ENCODE peak calls at places on chromosomes 4 and X, in five cellular contexts. One of them, this sample, is unnamed.

GRCh38 chrX:73965833-73966232 is 338.1 kb upstream of the ZCCHC13 start:
- DNase-seq in BJ: no peak
- DNase-seq in omental fat pad: no peak
- DNase-seq in foreskin fibroblast: no peak
- DNase-seq in astrocyte of the spinal cord: no peak
- DNase-seq in this sample: no peak

GRCh38 chr4:17664755-17665154 is 50.3 kb downstream of the MED28 start:
- DNase-seq in BJ: no peak
- DNase-seq in foreskin fibroblast: no peak
- DNase-seq in omental fat pad: no peak
- DNase-seq in astrocyte of the spinal cord: no peak
- DNase-seq in this sample: peak; percentile 20

GRCh38 chrX:69362889-69363288 is 141.2 kb upstream of the NALF2 start:
- DNase-seq in omental fat pad: no peak
- DNase-seq in foreskin fibroblast: peak; percentile 58
- DNase-seq in astrocyte of the spinal cord: no peak
- DNase-seq in BJ: peak; percentile 18
- DNase-seq in this sample: peak; percentile 27

GRCh38 chrX:72395252-72395651 is 89.5 kb upstream of the CITED1 start:
- DNase-seq in foreskin fibroblast: peak; percentile 30
- DNase-seq in omental fat pad: no peak
- DNase-seq in astrocyte of the spinal cord: no peak
- DNase-seq in BJ: no peak
- DNase-seq in this sample: no peak

GRCh38 chr4:121668368-121669162 is 28.2 kb downstream of the ANXA5 start:
- DNase-seq in astrocyte of the spinal cord: peak; percentile 98
- DNase-seq in BJ: peak; percentile 99
- DNase-seq in foreskin fibroblast: peak; percentile 98
- DNase-seq in omental fat pad: no peak
- DNase-seq in this sample: no peak

GRCh38 chr4:3312362-3312761 is 19.5 kb downstream of the RGS12 start:
- DNase-seq in foreskin fibroblast: no peak
- DNase-seq in omental fat pad: no peak
- DNase-seq in astrocyte of the spinal cord: no peak
- DNase-seq in BJ: no peak
- DNase-seq in this sample: no peak

GRCh38 chr4:125317526-125317880 is 2.7 kb downstream of the FAT4 start:
- DNase-seq in BJ: no peak
- DNase-seq in omental fat pad: no peak
- DNase-seq in astrocyte of the spinal cord: peak; percentile 53
- DNase-seq in foreskin fibroblast: peak; percentile 82
- DNase-seq in this sample: peak; percentile 10

GRCh38 chrX:132775230-132775823 is 183.1 kb downstream of the HS6ST2 start:
- DNase-seq in foreskin fibroblast: no peak
- DNase-seq in omental fat pad: no peak
- DNase-seq in BJ: no peak
- DNase-seq in astrocyte of the spinal cord: no peak
- DNase-seq in this sample: no peak

GRCh38 chr4:173934201-173934600 is 349.3 kb downstream of the FBXO8 start:
- DNase-seq in foreskin fibroblast: peak; percentile 81
- DNase-seq in BJ: no peak
- DNase-seq in omental fat pad: no peak
- DNase-seq in astrocyte of the spinal cord: no peak
- DNase-seq in this sample: no peak

GRCh38 chr4:145525291-145525740 is 43.7 kb downstream of the SMAD1 start:
- DNase-seq in omental fat pad: no peak
- DNase-seq in astrocyte of the spinal cord: peak; percentile 5
- DNase-seq in foreskin fibroblast: peak; percentile 19
- DNase-seq in BJ: no peak
- DNase-seq in this sample: no peak

GRCh38 chr4:25234390-25235367 is 846 bp downstream of the PI4K2B start:
- DNase-seq in astrocyte of the spinal cord: peak; percentile 87
- DNase-seq in omental fat pad: peak; percentile 25
- DNase-seq in BJ: peak; percentile 54
- DNase-seq in foreskin fibroblast: peak; percentile 85
- DNase-seq in this sample: peak; percentile 69

GRCh38 chrX:44088755-44089154 is 115.6 kb upstream of the NDP start:
- DNase-seq in astrocyte of the spinal cord: no peak
- DNase-seq in BJ: no peak
- DNase-seq in foreskin fibroblast: peak; percentile 11
- DNase-seq in omental fat pad: no peak
- DNase-seq in this sample: no peak

GRCh38 chr4:61064636-61065035 is 135.5 kb upstream of the ADGRL3 start:
- DNase-seq in omental fat pad: no peak
- DNase-seq in astrocyte of the spinal cord: no peak
- DNase-seq in foreskin fibroblast: no peak
- DNase-seq in BJ: no peak
- DNase-seq in this sample: no peak

GRCh38 chr4:65089666-65090065 is 580.6 kb downstream of the EPHA5 start:
- DNase-seq in astrocyte of the spinal cord: peak; percentile 43
- DNase-seq in foreskin fibroblast: no peak
- DNase-seq in BJ: no peak
- DNase-seq in omental fat pad: no peak
- DNase-seq in this sample: no peak

GRCh38 chr4:33940281-33940680 is 2304.0 kb downstream of the ARAP2 start:
- DNase-seq in foreskin fibroblast: peak; percentile 36
- DNase-seq in astrocyte of the spinal cord: no peak
- DNase-seq in omental fat pad: no peak
- DNase-seq in BJ: no peak
- DNase-seq in this sample: no peak

GRCh38 chr4:102439835-102440234 is 61.3 kb upstream of the NFKB1 start:
- DNase-seq in foreskin fibroblast: peak; percentile 84
- DNase-seq in omental fat pad: no peak
- DNase-seq in BJ: peak; percentile 59
- DNase-seq in astrocyte of the spinal cord: peak; percentile 49
- DNase-seq in this sample: no peak

GRCh38 chr4:168522829-168523228 is 26.0 kb downstream of the PALLD start:
- DNase-seq in foreskin fibroblast: no peak
- DNase-seq in omental fat pad: no peak
- DNase-seq in astrocyte of the spinal cord: no peak
- DNase-seq in BJ: no peak
- DNase-seq in this sample: no peak

GRCh38 chrX:12999422-12999821 is 24.5 kb downstream of the TMSB4X start:
- DNase-seq in BJ: no peak
- DNase-seq in astrocyte of the spinal cord: no peak
- DNase-seq in foreskin fibroblast: no peak
- DNase-seq in omental fat pad: no peak
- DNase-seq in this sample: no peak

GRCh38 chr4:6777636-6778281 is 4.8 kb upstream of the KIAA0232 start:
- DNase-seq in foreskin fibroblast: no peak
- DNase-seq in omental fat pad: no peak
- DNase-seq in astrocyte of the spinal cord: no peak
- DNase-seq in BJ: no peak
- DNase-seq in this sample: no peak
- TF ChIP-seq CTCF in foreskin fibroblast: no peak
- TF ChIP-seq CTCF in omental fat pad: no peak
- TF ChIP-seq CTCF in astrocyte of the spinal cord: no peak
- TF ChIP-seq CTCF in BJ: no peak
- TF ChIP-seq CTCF in this sample: no peak

GRCh38 chr4:183658362-183659028 is 490 bp downstream of the RWDD4 start:
- DNase-seq in foreskin fibroblast: peak; percentile 46
- DNase-seq in BJ: no peak
- DNase-seq in omental fat pad: peak; percentile 22
- DNase-seq in astrocyte of the spinal cord: peak; percentile 17
- DNase-seq in this sample: peak; percentile 34

GRCh38 chr4:183659919-183660318 is 826 bp downstream of the TRAPPC11 start:
- DNase-seq in astrocyte of the spinal cord: no peak
- DNase-seq in omental fat pad: no peak
- DNase-seq in foreskin fibroblast: peak; percentile 24
- DNase-seq in BJ: no peak
- DNase-seq in this sample: peak; percentile 9

GRCh38 chr4:183657564-183657963 is 1.4 kb downstream of the RWDD4 start:
- DNase-seq in omental fat pad: no peak
- DNase-seq in foreskin fibroblast: peak; percentile 20
- DNase-seq in astrocyte of the spinal cord: peak; percentile 9
- DNase-seq in BJ: no peak
- DNase-seq in this sample: no peak

DNA sequence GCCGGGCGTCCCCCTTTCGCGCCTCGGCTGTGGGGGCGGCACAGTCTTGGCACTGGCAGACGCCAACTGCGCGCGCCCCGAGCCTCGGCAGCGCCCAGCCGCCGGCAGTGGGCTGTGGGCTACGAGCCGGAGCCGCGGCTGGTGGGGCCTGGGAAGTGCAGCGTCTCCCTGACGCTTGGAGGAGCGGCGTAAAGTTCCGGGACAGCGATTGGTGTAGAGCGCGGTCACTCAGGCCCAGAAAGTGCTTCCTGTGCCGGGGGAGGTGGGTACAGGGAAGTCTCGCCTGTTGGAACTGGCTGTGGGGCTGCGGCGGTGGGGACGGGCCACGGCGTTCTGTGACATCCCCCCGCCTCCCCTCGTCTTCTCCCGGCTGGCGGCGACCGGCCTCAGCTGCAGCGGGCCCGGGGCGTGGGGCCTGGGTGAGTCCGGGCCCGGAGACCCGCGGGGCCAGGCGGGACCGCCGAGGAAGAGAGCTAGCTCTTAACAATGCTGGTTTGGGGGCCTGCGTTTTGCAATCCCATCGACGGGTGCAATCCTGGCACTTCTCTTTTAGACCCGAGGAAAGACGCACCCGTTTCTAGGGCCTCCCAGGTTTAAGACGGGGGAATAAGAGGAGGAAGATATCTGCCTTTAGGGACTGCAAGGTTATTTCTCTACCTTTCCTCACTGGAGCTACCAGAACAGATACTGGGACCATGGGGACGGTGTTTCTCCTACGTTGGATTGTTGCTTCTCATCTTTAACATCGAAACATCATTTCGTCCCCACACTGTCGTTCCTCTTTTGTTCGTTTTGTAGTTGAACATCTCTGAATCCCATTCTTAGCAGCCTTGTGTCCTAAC is at the start of the genes RWDD4 and TRAPPC11:
- DNase-seq in foreskin fibroblast: peak; percentile 100
- DNase-seq in astrocyte of the spinal cord: peak; percentile 99
- DNase-seq in BJ: peak; percentile 92
- DNase-seq in omental fat pad: peak; percentile 88
- DNase-seq in this sample: peak; percentile 99
- TF ChIP-seq CTCF in foreskin fibroblast: no peak
- TF ChIP-seq CTCF in astrocyte of the spinal cord: no peak
- TF ChIP-seq CTCF in BJ: peak; percentile 21
- TF ChIP-seq CTCF in omental fat pad: no peak
- TF ChIP-seq CTCF in this sample: no peak

DNA sequence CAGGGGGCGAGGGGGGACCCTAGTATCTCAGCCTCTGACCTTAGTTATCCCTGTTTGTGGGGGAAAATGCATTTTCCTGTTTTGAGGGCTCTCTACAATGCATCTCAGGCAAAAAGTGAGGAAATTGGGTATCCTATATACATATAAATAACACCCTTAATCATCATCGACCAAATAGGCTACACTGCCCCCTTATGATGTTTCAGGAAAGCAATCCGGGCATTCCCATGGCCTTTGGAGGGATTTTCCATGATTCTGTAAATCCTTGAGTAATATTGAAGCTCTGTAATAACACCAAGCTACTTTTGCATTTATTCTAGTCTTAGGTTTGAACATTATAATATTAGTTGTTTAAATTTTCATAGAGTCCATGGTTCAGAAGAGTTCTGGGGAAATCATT is 91.6 kb upstream of the SCOC start:
- DNase-seq in omental fat pad: no peak
- DNase-seq in foreskin fibroblast: peak; percentile 47
- DNase-seq in BJ: no peak
- DNase-seq in astrocyte of the spinal cord: no peak
- DNase-seq in this sample: no peak
- TF ChIP-seq CTCF in omental fat pad: no peak
- TF ChIP-seq CTCF in foreskin fibroblast: no peak
- TF ChIP-seq CTCF in BJ: peak; percentile 6
- TF ChIP-seq CTCF in astrocyte of the spinal cord: peak; percentile 23
- TF ChIP-seq CTCF in this sample: no peak

DNA sequence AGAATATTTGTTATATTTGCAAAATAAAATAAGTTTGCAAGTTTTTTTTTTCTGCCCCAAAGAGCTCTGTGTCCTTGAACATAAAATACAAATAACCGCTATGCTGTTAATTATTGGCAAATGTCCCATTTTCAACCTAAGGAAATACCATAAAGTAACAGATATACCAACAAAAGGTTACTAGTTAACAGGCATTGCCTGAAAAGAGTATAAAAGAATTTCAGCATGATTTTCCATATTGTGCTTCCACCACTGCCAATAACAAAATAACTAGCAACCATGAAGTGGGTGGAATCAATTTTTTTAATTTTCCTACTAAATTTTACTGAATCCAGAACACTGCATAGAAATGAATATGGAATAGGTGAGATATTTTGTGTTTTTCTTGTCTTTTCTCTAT is at the start of gene AFP:
- DNase-seq in foreskin fibroblast: no peak
- DNase-seq in astrocyte of the spinal cord: no peak
- DNase-seq in BJ: no peak
- DNase-seq in omental fat pad: no peak
- DNase-seq in this sample: no peak
- TF ChIP-seq CTCF in foreskin fibroblast: no peak
- TF ChIP-seq CTCF in astrocyte of the spinal cord: no peak
- TF ChIP-seq CTCF in BJ: no peak
- TF ChIP-seq CTCF in omental fat pad: no peak
- TF ChIP-seq CTCF in this sample: no peak

GRCh38 chr4:118004088-118004487 is 30.2 kb upstream of the NDST3 start:
- DNase-seq in BJ: no peak
- DNase-seq in omental fat pad: no peak
- DNase-seq in foreskin fibroblast: no peak
- DNase-seq in astrocyte of the spinal cord: no peak
- DNase-seq in this sample: no peak

DNA sequence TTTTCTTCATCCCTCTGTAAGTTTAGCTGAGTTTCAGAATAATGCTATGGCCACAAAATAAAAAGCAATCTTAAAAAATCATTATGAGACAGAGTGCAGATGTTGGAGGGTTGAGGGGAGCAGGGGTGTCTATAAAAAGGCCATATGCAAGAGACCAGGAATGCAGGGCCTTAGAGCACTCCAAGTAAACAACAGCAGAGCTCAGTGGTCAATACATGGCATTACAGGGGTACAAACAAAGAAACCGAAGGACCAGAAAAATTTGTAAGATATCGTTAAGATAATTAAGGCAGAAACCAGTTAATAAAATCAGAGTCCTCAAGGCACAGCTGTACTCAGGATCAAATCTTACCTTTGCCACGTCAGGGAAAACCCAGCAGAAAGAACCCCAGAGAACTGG is 28.4 kb upstream of the NDST3 start:
- DNase-seq in astrocyte of the spinal cord: no peak
- DNase-seq in foreskin fibroblast: no peak
- DNase-seq in omental fat pad: no peak
- DNase-seq in BJ: no peak
- DNase-seq in this sample: no peak
- TF ChIP-seq CTCF in astrocyte of the spinal cord: no peak
- TF ChIP-seq CTCF in foreskin fibroblast: no peak
- TF ChIP-seq CTCF in omental fat pad: no peak
- TF ChIP-seq CTCF in BJ: no peak
- TF ChIP-seq CTCF in this sample: no peak

This sample was measured in GM10248.